ENCODE peak calls at places on chromosomes 6 and 20, in nine cellular contexts. S, O, B, N, C, T, L, G and R are unnamed samples.

GRCh38 chr20:33733654-33734576 is 2.1 kb downstream of the ZNF341 start:
- DNase-seq in S (peak; percentile 73), O (no peak), B (no peak), N (no peak), C (peak; percentile 87), T (peak; percentile 64), L (no peak), G (no peak), R (peak; percentile 35)

GRCh38 chr6:68709091-68709490 is 74.0 kb downstream of the ADGRB3 start:
- DNase-seq in S (no peak), O (no peak), B (no peak), N (no peak), C (no peak), T (no peak), L (no peak), G (no peak), R (no peak)

GRCh38 chr6:158002249-158002950 is 20.7 kb downstream of the SYNJ2 start:
- DNase-seq in S (peak; percentile 43), O (no peak), B (peak; percentile 48), N (no peak), C (no peak), T (no peak), L (no peak), G (peak; percentile 55), R (no peak)

GRCh38 chr20:38726849-38727601 is 2.7 kb downstream of the SLC32A1 start:
- DNase-seq in S (no peak), O (peak; percentile 90), B (peak; percentile 17), N (no peak), C (no peak), T (peak; percentile 15), L (no peak), G (no peak), R (no peak)

GRCh38 chr20:8144282-8145245 is 12.5 kb downstream of the PLCB1 start:
- DNase-seq in S (no peak), O (no peak), B (no peak), N (no peak), C (peak; percentile 72), T (peak; percentile 90), L (no peak), G (no peak), R (no peak)

GRCh38 chr6:40436685-40437604 is 150.2 kb downstream of the LRFN2 start:
- DNase-seq in S (no peak), O (peak; percentile 66), B (no peak), N (no peak), C (peak; percentile 42), T (no peak), L (no peak), G (no peak), R (no peak)

GRCh38 chr6:138824482-138825134 is 28.7 kb downstream of the ECT2L start:
- DNase-seq in S (no peak), O (no peak), B (no peak), N (no peak), C (no peak), T (no peak), L (no peak), G (no peak), R (no peak)

GRCh38 chr6:30238178-30238795 is 25.1 kb upstream of the TRIM26 start:
- DNase-seq in S (peak; percentile 23), O (peak; percentile 44), B (no peak), N (no peak), C (peak; percentile 16), T (peak; percentile 28), L (no peak), G (peak; percentile 27), R (no peak)

GRCh38 chr6:7196019-7196402 is 88.2 kb downstream of the RREB1 start:
- DNase-seq in S (no peak), O (no peak), B (peak; percentile 55), N (no peak), C (no peak), T (no peak), L (no peak), G (no peak), R (no peak)

GRCh38 chr20:25239387-25240370 is 8.2 kb upstream of the PYGB start:
- DNase-seq in S (no peak), O (no peak), B (no peak), N (no peak), C (no peak), T (no peak), L (no peak), G (no peak), R (no peak)

GRCh38 chr6:3882865-3883264 is 33.7 kb downstream of the FAM50B start:
- DNase-seq in S (no peak), O (no peak), B (no peak), N (no peak), C (peak; percentile 17), T (peak; percentile 70), L (peak; percentile 32), G (no peak), R (no peak)

GRCh38 chr6:44969446-44970175 is 358.5 kb upstream of the RUNX2 start:
- DNase-seq in S (no peak), O (no peak), B (no peak), N (no peak), C (no peak), T (peak; percentile 62), L (no peak), G (no peak), R (no peak)

GRCh38 chr20:45211569-45212474 is 5.0 kb downstream of the SEMG1 start:
- DNase-seq in S (no peak), O (no peak), B (no peak), N (no peak), C (no peak), T (no peak), L (no peak), G (no peak), R (no peak)

GRCh38 chr6:87959083-87959482 is 88.6 kb upstream of the SPACA1 start:
- DNase-seq in S (no peak), O (no peak), B (no peak), N (no peak), C (no peak), T (no peak), L (no peak), G (no peak), R (no peak)

GRCh38 chr6:11245406-11245990 is 13.0 kb upstream of the NEDD9 start:
- DNase-seq in S (no peak), O (no peak), B (no peak), N (no peak), C (no peak), T (no peak), L (no peak), G (no peak), R (no peak)

GRCh38 chr6:84605308-84605707 is 159.1 kb downstream of the TBX18 start:
- DNase-seq in S (no peak), O (no peak), B (no peak), N (no peak), C (no peak), T (no peak), L (no peak), G (no peak), R (no peak)

GRCh38 chr6:148790404-148790803 is 43.6 kb downstream of the UST start:
- DNase-seq in S (no peak), O (no peak), B (peak; percentile 33), N (no peak), C (no peak), T (no peak), L (no peak), G (no peak), R (no peak)

GRCh38 chr6:134949927-134950326 is at the start of gene ALDH8A1:
- DNase-seq in S (no peak), O (no peak), B (no peak), N (no peak), C (no peak), T (no peak), L (no peak), G (no peak), R (no peak)

GRCh38 chr6:16007146-16007545 is 121.7 kb upstream of the MYLIP start:
- DNase-seq in S (no peak), O (no peak), B (no peak), N (no peak), C (no peak), T (no peak), L (no peak), G (no peak), R (no peak)

GRCh38 chr6:28903686-28904085 is 20.1 kb downstream of the TRIM27 start:
- DNase-seq in S (no peak), O (no peak), B (no peak), N (no peak), C (no peak), T (no peak), L (no peak), G (no peak), R (no peak)

GRCh38 chr6:149202100-149202499 is 115.4 kb upstream of the TAB2 start:
- DNase-seq in S (no peak), O (no peak), B (no peak), N (no peak), C (no peak), T (no peak), L (no peak), G (no peak), R (no peak)

GRCh38 chr6:26045046-26045938 is 41.9 kb upstream of the HFE start:
- DNase-seq in S (no peak), O (peak; percentile 77), B (peak; percentile 83), N (peak; percentile 70), C (no peak), T (peak; percentile 96), L (peak; percentile 62), G (no peak), R (no peak)

GRCh38 chr6:106908386-106908840 is 66.1 kb downstream of the CD24 start:
- DNase-seq in S (peak; percentile 38), O (no peak), B (peak; percentile 36), N (no peak), C (no peak), T (no peak), L (no peak), G (no peak), R (no peak)
- H3K27ac ChIP-seq in S (no peak overlapping the region), O (no peak overlapping the region), B (no peak overlapping the region), N (no peak overlapping the region), C (no peak overlapping the region), T (no peak overlapping the region), L (no peak overlapping the region), G (no peak overlapping the region), R (no peak overlapping the region)

GRCh38 chr20:18359854-18360253 is 71.5 kb downstream of the ZNF133 start:
- DNase-seq in S (no peak), O (no peak), B (no peak), N (no peak), C (no peak), T (no peak), L (no peak), G (no peak), R (no peak)
- H3K27ac ChIP-seq in S (peak overlapping the region; percentile 45), O (no peak overlapping the region), B (no peak overlapping the region), N (no peak overlapping the region), C (no peak overlapping the region), T (no peak overlapping the region), L (no peak overlapping the region), G (no peak overlapping the region), R (no peak overlapping the region)

GRCh38 chr6:17883665-17884500 is 103.6 kb downstream of the KIF13A start:
- DNase-seq in S (no peak), O (no peak), B (no peak), N (no peak), C (no peak), T (no peak), L (no peak), G (no peak), R (no peak)
- H3K27ac ChIP-seq in S (peak overlapping the region; percentile 24), O (no peak overlapping the region), B (no peak overlapping the region), N (no peak overlapping the region), C (no peak overlapping the region), T (no peak overlapping the region), L (no peak overlapping the region), G (no peak overlapping the region), R (no peak overlapping the region)

DNA sequence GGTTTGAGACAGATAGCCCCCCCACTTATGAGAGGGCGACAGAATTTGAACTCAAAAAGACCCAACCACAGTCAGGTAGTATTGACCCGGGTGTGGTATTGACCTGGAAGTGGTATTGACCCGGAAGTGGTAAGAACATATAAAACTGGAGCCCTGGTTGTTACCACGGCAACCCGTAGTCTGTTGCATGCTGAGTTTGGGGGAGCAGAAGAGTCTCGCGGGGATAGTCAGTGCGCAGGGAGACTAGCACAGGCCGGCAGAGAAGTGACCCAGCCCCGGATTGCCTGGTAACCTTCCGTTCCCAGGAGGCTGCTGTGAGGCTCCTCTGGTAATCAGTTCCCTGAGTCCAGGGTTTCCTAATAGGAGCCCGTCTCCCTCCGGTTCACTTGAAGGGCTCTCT is 96.2 kb downstream of the SNX5 start:
- DNase-seq in S (no peak), O (no peak), B (no peak), N (no peak), C (no peak), T (no peak), L (no peak), G (no peak), R (no peak)
- H3K27ac ChIP-seq in S (peak overlapping the region; percentile 93), O (no peak overlapping the region), B (no peak overlapping the region), N (peak overlapping the region; percentile 91), C (no peak overlapping the region), T (no peak overlapping the region), L (no peak overlapping the region), G (no peak overlapping the region), R (peak overlapping the region; percentile 86)